ENCODE peak calls at places on chromosomes 12 and 14, in eight cellular contexts. E is dorsolateral prefrontal cortex, K is body of pancreas, H is A549, A is thoracic aorta, X is GM06990, N is cardiac fibroblast, R is mucosa of descending colon. L is an unnamed sample.

GRCh38 chr14:68947802-68948201 is 31.3 kb downstream of the ACTN1 start:
- DNase-seq in E (no peak), K (peak), H (no peak), A (peak), X (no peak), N (peak), R (peak), L (peak)

GRCh38 chr14:22272408-22272807 is 316.6 kb downstream of the DAD1 start:
- DNase-seq in E (no peak), K (no peak), H (no peak), A (no peak), X (no peak), N (no peak), R (no peak), L (no peak)

GRCh38 chr12:39505025-39505424 is 62.1 kb upstream of the KIF21A start:
- DNase-seq in E (no peak), K (no peak), H (no peak), A (no peak), X (no peak), N (no peak), R (no peak), L (no peak)

GRCh38 chr12:19287302-19287701 is 152.0 kb upstream of the AEBP2 start:
- DNase-seq in E (no peak), K (no peak), H (no peak), A (no peak), X (no peak), N (peak), R (no peak), L (no peak)

GRCh38 chr12:87813476-87814234 is 215.5 kb downstream of the C12orf50 start:
- DNase-seq in E (no peak), K (no peak), H (peak), A (no peak), X (no peak), N (peak), R (no peak), L (no peak)

GRCh38 chr12:8648598-8649205 is 13.9 kb downstream of the MFAP5 start:
- DNase-seq in E (no peak), K (no peak), H (no peak), A (no peak), X (peak), N (no peak), R (no peak), L (no peak)

GRCh38 chr14:23573384-23573783 is 5.2 kb downstream of the JPH4 start:
- DNase-seq in E (no peak), K (no peak), H (no peak), A (no peak), X (no peak), N (no peak), R (no peak), L (no peak)

GRCh38 chr12:80166751-80167150 is 67.4 kb downstream of the OTOGL start:
- DNase-seq in E (no peak), K (no peak), H (no peak), A (no peak), X (no peak), N (no peak), R (no peak), L (no peak)

GRCh38 chr14:52073251-52073650 is 4.4 kb upstream of the NID2 start:
- DNase-seq in E (no peak), K (no peak), H (no peak), A (no peak), X (no peak), N (peak), R (no peak), L (no peak)

GRCh38 chr12:85681333-85681732 is 154.9 kb downstream of the RASSF9 start:
- DNase-seq in E (no peak), K (no peak), H (no peak), A (no peak), X (no peak), N (no peak), R (no peak), L (no peak)

GRCh38 chr12:56150563-56150962 is 1.8 kb upstream of the MYL6B start:
- DNase-seq in E (no peak), K (no peak), H (no peak), A (no peak), X (no peak), N (peak), R (no peak), L (no peak)

GRCh38 chr12:55708695-55709233 is 1.1 kb upstream of the ITGA7 start:
- DNase-seq in E (no peak), K (no peak), H (no peak), A (no peak), X (no peak), N (no peak), R (no peak), L (no peak)

GRCh38 chr14:100728962-100729361 is 2.3 kb downstream of the DLK1 start:
- DNase-seq in E (no peak), K (no peak), H (no peak), A (no peak), X (no peak), N (no peak), R (no peak), L (no peak)

GRCh38 chr14:98984719-98985041 is 287.3 kb downstream of the BCL11B start:
- DNase-seq in E (no peak), K (no peak), H (no peak), A (no peak), X (no peak), N (no peak), R (peak), L (no peak)

GRCh38 chr14:104316723-104317499 is 178.5 kb downstream of the KIF26A start:
- DNase-seq in E (peak), K (peak), H (no peak), A (no peak), X (no peak), N (no peak), R (no peak), L (no peak)

GRCh38 chr12:94186461-94187237 is 38.3 kb downstream of the PLXNC1 start:
- DNase-seq in E (peak), K (peak), H (no peak), A (peak), X (no peak), N (peak), R (no peak), L (no peak)

GRCh38 chr12:59055204-59055839 is 135.0 kb upstream of the LRIG3 start:
- DNase-seq in E (no peak), K (no peak), H (peak), A (no peak), X (no peak), N (peak), R (no peak), L (peak)

GRCh38 chr12:54369597-54370217 is 5.4 kb upstream of the GPR84 start:
- DNase-seq in E (no peak), K (no peak), H (no peak), A (no peak), X (no peak), N (no peak), R (no peak), L (no peak)
- H3K4me3 ChIP-seq in E (peak), K (no peak), H (peak), A (peak), X (no peak), N (peak), R (no peak), L (no peak)

DNA sequence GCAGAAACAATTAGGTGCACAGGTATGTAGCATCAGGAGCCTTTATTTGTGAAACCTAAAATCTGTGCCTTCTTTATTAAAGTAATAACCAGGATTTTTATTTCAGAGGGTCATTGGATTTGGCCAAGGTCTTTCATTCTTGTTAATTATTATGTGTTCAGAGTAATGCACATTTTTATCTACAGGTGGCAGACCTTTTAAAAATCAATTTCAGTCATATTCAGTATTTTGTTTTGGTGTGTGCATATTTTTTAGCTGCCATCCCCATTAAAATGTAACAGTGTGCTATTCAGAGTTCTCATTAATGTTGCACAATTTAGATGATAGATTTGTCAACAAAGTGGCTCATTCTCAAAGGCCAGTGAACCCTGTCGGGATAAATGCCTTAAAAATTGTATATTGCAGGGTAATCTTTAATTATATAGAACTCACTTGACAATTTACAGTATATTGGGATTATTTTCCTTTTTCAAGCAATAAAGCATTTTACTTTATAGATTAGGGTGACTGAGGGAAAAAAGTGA is 319.3 kb upstream of the SOX5 start:
- DNase-seq in E (no peak), K (no peak), H (no peak), A (no peak), X (no peak), N (no peak), R (no peak), L (no peak)
- TF ChIP-seq CTCF in E (no peak), K (peak), H (no peak), A (no peak), X (no peak), N (no peak), R (no peak), L (no peak)

GRCh38 chr12:54185919-54186318 is 2.9 kb downstream of the SMUG1 start:
- DNase-seq in E (no peak), K (no peak), H (no peak), A (no peak), X (no peak), N (no peak), R (no peak), L (no peak)

GRCh38 chr12:54191126-54191525 is 2.3 kb upstream of the SMUG1 start:
- DNase-seq in E (no peak), K (no peak), H (no peak), A (no peak), X (no peak), N (no peak), R (no peak), L (no peak)

GRCh38 chr12:54191550-54192022 is 2.8 kb upstream of the SMUG1 start:
- DNase-seq in E (peak), K (peak), H (peak), A (peak), X (peak), N (peak), R (peak), L (peak)

GRCh38 chr12:54187075-54187474 is 1.7 kb downstream of the SMUG1 start:
- DNase-seq in E (no peak), K (no peak), H (no peak), A (no peak), X (no peak), N (no peak), R (no peak), L (peak)

GRCh38 chr12:54189198-54189539 is 384 bp upstream of the SMUG1 start:
- DNase-seq in E (no peak), K (no peak), H (no peak), A (no peak), X (no peak), N (no peak), R (no peak), L (no peak)
- H3K4me3 ChIP-seq in E (peak), K (no peak), H (peak), A (peak), X (peak), N (no peak), R (no peak), L (no peak)

GRCh38 chr12:1504304-1505150 is 89.9 kb downstream of the FBXL14 start:
- DNase-seq in E (no peak), K (no peak), H (no peak), A (no peak), X (no peak), N (no peak), R (no peak), L (no peak)
- TF ChIP-seq CTCF in E (no peak), K (no peak), H (no peak), A (no peak), X (no peak), N (no peak), R (no peak), L (no peak)

GRCh38 chr12:113401066-113402000 is 2.4 kb downstream of the SDS start:
- DNase-seq in E (no peak), K (no peak), H (no peak), A (no peak), X (no peak), N (no peak), R (no peak), L (no peak)

GRCh38 chr12:113402586-113403260 is 964 bp downstream of the SDS start:
- DNase-seq in E (no peak), K (no peak), H (no peak), A (no peak), X (no peak), N (no peak), R (no peak), L (no peak)

GRCh38 chr12:113399490-113399889 is 4.2 kb downstream of the SDS start:
- DNase-seq in E (no peak), K (no peak), H (no peak), A (no peak), X (no peak), N (no peak), R (no peak), L (no peak)

GRCh38 chr12:113398346-113399290 is 5.1 kb downstream of the SDS start:
- DNase-seq in E (no peak), K (no peak), H (no peak), A (no peak), X (no peak), N (no peak), R (no peak), L (no peak)

DNA sequence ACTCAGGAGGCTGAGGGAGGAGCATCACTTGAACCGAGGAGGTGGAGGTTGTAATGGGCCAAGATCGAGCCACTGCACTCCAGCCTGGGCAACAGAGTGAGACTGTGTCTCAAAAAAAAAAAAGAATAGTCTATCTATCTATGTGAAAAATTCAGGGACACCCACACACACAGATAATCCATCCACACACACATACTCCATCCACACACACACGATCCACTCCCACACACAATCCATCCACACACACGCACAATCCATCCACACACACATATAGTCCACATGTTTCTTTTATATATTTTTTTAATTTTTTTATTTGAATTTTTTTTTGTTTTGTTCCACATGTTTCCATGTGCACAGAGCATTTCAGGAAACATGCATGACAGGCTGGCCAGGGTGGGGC is 3.3 kb downstream of the SDS start:
- DNase-seq in E (no peak), K (no peak), H (no peak), A (no peak), X (no peak), N (no peak), R (no peak), L (no peak)
- H3K4me3 ChIP-seq in E (no peak), K (no peak), H (no peak), A (no peak), X (no peak), N (no peak), R (no peak), L (no peak)

GRCh38 chr12:23472329-23472971 is 477.0 kb downstream of the SOX5 start:
- DNase-seq in E (no peak), K (no peak), H (no peak), A (no peak), X (no peak), N (no peak), R (no peak), L (no peak)
- TF ChIP-seq CTCF in E (no peak), K (no peak), H (no peak), A (no peak), X (no peak), N (no peak), R (no peak), L (no peak)

DNA sequence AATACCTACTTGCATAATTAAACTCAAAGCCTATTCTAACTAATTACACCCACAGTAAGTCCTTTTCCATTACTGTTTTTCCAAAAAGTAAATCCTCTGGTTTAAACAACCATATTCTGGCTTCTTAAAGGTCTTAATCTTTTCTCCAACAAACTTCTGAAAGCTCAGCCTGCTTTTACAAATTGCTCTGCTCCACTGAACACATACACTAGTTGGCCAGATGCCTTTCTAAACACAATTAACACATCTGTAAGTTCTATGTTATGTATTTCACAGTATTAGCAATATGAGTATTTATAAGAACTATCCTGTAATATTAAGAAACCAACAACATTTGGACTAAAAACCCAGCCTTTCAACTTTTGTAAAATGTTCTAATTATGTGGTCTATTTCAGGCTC is 30.1 kb downstream of the PTPRB start:
- DNase-seq in E (no peak), K (no peak), H (no peak), A (no peak), X (no peak), N (no peak), R (no peak), L (peak)
- H3K4me3 ChIP-seq in E (peak), K (no peak), H (no peak), A (no peak), X (no peak), N (no peak), R (no peak), L (no peak)

DNA sequence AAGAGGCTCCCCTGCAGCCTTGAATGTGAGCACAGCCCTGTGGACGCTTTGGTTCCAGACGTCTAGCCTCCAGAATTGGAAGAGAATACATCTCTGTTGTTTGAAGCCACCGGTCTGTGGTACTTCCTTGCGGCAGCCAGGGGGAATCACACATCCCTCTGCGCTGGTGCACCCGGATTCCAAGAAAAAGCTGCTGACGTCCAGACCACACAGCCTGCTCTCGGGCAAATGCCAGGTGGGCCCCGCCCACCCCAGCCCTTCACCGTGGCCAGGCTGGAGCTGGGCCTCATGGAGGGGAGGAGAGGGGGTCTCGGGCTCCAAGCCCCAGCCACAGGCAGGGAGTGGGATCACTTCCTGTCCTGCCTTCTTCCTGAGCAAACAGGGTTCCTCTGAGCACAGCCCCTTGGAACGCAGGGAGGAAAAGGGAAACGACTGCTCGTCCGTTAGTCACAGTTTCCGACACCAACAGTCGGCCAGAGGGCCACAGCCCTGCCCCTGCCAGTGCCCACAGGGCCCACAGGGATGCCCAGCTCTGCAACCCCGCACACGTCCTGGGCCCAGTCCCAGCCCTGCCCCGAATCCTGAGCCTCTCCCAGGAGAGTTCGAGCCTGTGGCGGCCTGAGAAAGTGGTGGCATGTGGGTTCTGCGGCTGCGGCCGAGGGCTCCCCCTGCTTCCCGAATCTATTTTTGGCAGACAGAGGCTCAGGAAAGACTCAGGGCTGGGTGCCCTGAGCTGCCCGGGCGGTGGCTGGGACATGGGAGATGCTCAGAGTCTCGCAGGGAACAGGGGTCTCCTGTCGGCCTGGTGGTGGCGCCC is 85.3 kb downstream of the RFLNA start:
- DNase-seq in E (no peak), K (no peak), H (peak), A (peak), X (no peak), N (peak), R (no peak), L (no peak)
- TF ChIP-seq CTCF in E (peak), K (peak), H (peak), A (peak), X (no peak), N (peak), R (no peak), L (no peak)

GRCh38 chr12:57243521-57244305 is 7.3 kb downstream of the STAC3 start:
- DNase-seq in E (peak), K (peak), H (peak), A (no peak), X (no peak), N (peak), R (peak), L (no peak)
- H3K4me3 ChIP-seq in E (peak), K (no peak), H (peak), A (peak), X (peak), N (peak), R (no peak), L (peak)

GRCh38 chr12:63098851-63099250 is 52.1 kb downstream of the AVPR1A start:
- DNase-seq in E (no peak), K (no peak), H (peak), A (no peak), X (no peak), N (no peak), R (no peak), L (no peak)
- TF ChIP-seq CTCF in E (no peak), K (peak), H (peak), A (no peak), X (peak), N (no peak), R (no peak), L (peak)

L was measured in LNCaP clone FGC.